ENCODE peak calls at places on chromosomes 2 and 18, in seven cellular contexts. I, C, E, D, T, L and Q are unnamed samples.
A peak's percentile ranks its signal among the peaks of the same experiment; 100 is the strongest.

GRCh38 chr2:1641498-1641897 is 102.8 kb downstream of the PXDN start:
- DNase-seq in I (peak; percentile 33), C (no peak), E (no peak), D (no peak), T (peak; percentile 44), L (peak; percentile 91), Q (no peak)

GRCh38 chr2:79453918-79454317 is 58.9 kb upstream of the CTNNA2 start:
- DNase-seq in I (no peak), C (no peak), E (no peak), D (no peak), T (no peak), L (peak; percentile 59), Q (no peak)

GRCh38 chr2:66021296-66021695 is 413.6 kb upstream of the MEIS1 start:
- DNase-seq in I (no peak), C (no peak), E (no peak), D (no peak), T (no peak), L (no peak), Q (no peak)

GRCh38 chr2:154740360-154740759 is 41.9 kb downstream of the KCNJ3 start:
- DNase-seq in I (no peak), C (no peak), E (no peak), D (no peak), T (no peak), L (no peak), Q (no peak)

GRCh38 chr2:160752475-160753330 is 259.1 kb upstream of the RBMS1 start:
- DNase-seq in I (peak; percentile 57), C (no peak), E (no peak), D (no peak), T (no peak), L (no peak), Q (no peak)

GRCh38 chr2:65504201-65504600 is 71.8 kb upstream of the SPRED2 start:
- DNase-seq in I (no peak), C (no peak), E (no peak), D (no peak), T (no peak), L (no peak), Q (no peak)

GRCh38 chr2:233329489-233330135 is 22.0 kb downstream of the SAG start:
- DNase-seq in I (peak; percentile 80), C (no peak), E (no peak), D (no peak), T (no peak), L (peak; percentile 59), Q (no peak)

GRCh38 chr2:24489465-24489864 is 1.6 kb upstream of the NCOA1 start:
- DNase-seq in I (no peak), C (no peak), E (no peak), D (no peak), T (peak; percentile 47), L (no peak), Q (no peak)

GRCh38 chr2:207434288-207434687 is 95.5 kb upstream of the CREB1 start:
- DNase-seq in I (no peak), C (no peak), E (no peak), D (no peak), T (no peak), L (no peak), Q (no peak)

GRCh38 chr2:85523062-85523905 is 15.7 kb upstream of the MAT2A start:
- DNase-seq in I (no peak), C (no peak), E (no peak), D (no peak), T (peak; percentile 75), L (no peak), Q (no peak)

GRCh38 chr18:8792688-8793316 is 87.4 kb downstream of the MTCL1 start:
- DNase-seq in I (no peak), C (no peak), E (no peak), D (no peak), T (no peak), L (no peak), Q (no peak)

GRCh38 chr2:86417961-86418360 is 23.2 kb upstream of the KDM3A start:
- DNase-seq in I (peak; percentile 37), C (no peak), E (no peak), D (no peak), T (no peak), L (no peak), Q (no peak)

GRCh38 chr2:155965415-155966070 is 367.0 kb downstream of the NR4A2 start:
- DNase-seq in I (no peak), C (no peak), E (no peak), D (no peak), T (no peak), L (no peak), Q (no peak)

GRCh38 chr18:9482790-9483189 is 7.5 kb downstream of the RALBP1 start:
- DNase-seq in I (no peak), C (no peak), E (no peak), D (no peak), T (no peak), L (no peak), Q (no peak)

GRCh38 chr2:160876765-160877164 is 283.5 kb upstream of the TANK start:
- DNase-seq in I (peak; percentile 34), C (no peak), E (no peak), D (no peak), T (no peak), L (no peak), Q (no peak)

GRCh38 chr2:168118733-168119518 is 128.5 kb downstream of the STK39 start:
- DNase-seq in I (peak; percentile 84), C (peak; percentile 14), E (peak; percentile 68), D (peak; percentile 54), T (peak; percentile 43), L (peak; percentile 90), Q (no peak)

GRCh38 chr2:45895477-45895876 is 244.0 kb downstream of the PRKCE start:
- DNase-seq in I (no peak), C (peak; percentile 33), E (peak; percentile 29), D (peak; percentile 36), T (no peak), L (no peak), Q (no peak)

GRCh38 chr2:126600715-126601114 is 55.2 kb upstream of the GYPC start:
- DNase-seq in I (no peak), C (no peak), E (peak; percentile 7), D (no peak), T (no peak), L (no peak), Q (no peak)

GRCh38 chr2:226564667-226565066 is 235.0 kb downstream of the IRS1 start:
- DNase-seq in I (no peak), C (no peak), E (no peak), D (no peak), T (no peak), L (no peak), Q (no peak)

DNA sequence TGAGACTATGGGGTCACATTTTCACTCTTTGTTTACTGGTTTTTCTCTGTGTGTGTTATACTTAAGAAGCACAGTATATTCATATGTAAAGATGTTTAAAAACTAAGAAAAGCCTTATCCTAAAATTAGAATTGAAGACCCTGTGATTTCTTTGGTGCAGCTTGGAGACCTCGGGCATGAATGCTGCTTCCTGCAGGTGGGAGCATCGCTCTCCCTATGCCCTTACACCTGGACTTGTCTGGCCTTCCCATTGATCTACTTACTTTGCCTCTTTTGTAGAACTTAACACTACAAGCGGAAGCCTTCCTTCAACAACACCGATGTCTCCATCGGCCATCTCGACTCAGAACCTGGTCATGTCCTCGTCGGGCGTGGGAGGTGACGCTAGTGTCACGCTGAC is 114.5 kb downstream of the ZNF236 start:
- DNase-seq in I (no peak), C (no peak), E (no peak), D (no peak), T (no peak), L (no peak), Q (no peak)
- TF ChIP-seq CTCF in I (no peak), C (no peak), E (no peak), D (no peak), T (no peak), L (no peak), Q (no peak)

GRCh38 chr2:210004893-210005292 is 2.5 kb downstream of the RPE start:
- DNase-seq in I (no peak), C (no peak), E (no peak), D (no peak), T (no peak), L (no peak), Q (no peak)

GRCh38 chr2:210000464-210001324 is 1.7 kb upstream of the RPE start:
- DNase-seq in I (no peak), C (no peak), E (no peak), D (no peak), T (no peak), L (no peak), Q (no peak)

GRCh38 chr2:209998596-209998995 is 3.8 kb upstream of the RPE start:
- DNase-seq in I (no peak), C (no peak), E (no peak), D (no peak), T (no peak), L (no peak), Q (no peak)

GRCh38 chr2:210003394-210003793 is 956 bp downstream of the RPE start:
- DNase-seq in I (peak; percentile 46), C (no peak), E (no peak), D (no peak), T (no peak), L (no peak), Q (no peak)

GRCh38 chr2:210002158-210003157 is at the start of gene RPE:
- DNase-seq in I (peak; percentile 96), C (peak; percentile 66), E (peak; percentile 75), D (peak; percentile 70), T (peak; percentile 98), L (peak; percentile 97), Q (peak; percentile 98)
- TF ChIP-seq CTCF in I (no peak), C (no peak), E (no peak), D (no peak), T (no peak), L (no peak), Q (no peak)

DNA sequence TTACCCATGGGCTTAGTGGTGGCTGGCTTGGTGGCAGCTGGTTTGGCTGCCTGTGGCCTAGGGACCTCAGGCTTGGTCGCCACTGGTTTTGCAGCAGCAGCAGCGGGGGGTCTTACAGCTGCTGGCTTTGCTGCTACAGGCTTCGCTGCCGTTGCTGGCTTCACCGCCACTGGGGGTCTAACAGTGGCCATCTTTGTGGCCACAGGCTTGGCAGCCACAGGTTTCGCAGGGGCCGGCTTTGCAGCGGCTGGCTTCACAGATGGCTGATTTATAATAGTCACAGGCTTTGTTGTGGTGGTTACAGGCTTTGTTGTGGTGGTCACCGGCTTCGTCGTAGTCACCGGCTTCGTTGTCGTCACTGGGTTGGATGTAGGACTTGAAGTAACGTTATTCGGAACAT is 77.8 kb downstream of the COL6A3 start:
- DNase-seq in I (no peak), C (no peak), E (no peak), D (no peak), T (no peak), L (peak; percentile 21), Q (no peak)
- TF ChIP-seq CTCF in I (no peak), C (no peak), E (no peak), D (no peak), T (no peak), L (no peak), Q (no peak)

GRCh38 chr2:100817388-100817985 is 2.5 kb upstream of the NPAS2 start:
- DNase-seq in I (no peak), C (no peak), E (no peak), D (no peak), T (no peak), L (no peak), Q (no peak)

GRCh38 chr2:100818003-100818605 is 1.8 kb upstream of the NPAS2 start:
- DNase-seq in I (peak; percentile 73), C (no peak), E (no peak), D (no peak), T (no peak), L (no peak), Q (no peak)

GRCh38 chr2:100820346-100821254 is 661 bp downstream of the NPAS2 start:
- DNase-seq in I (no peak), C (no peak), E (no peak), D (no peak), T (peak; percentile 54), L (peak; percentile 39), Q (peak; percentile 34)

GRCh38 chr2:100819365-100820345 is at the start of gene NPAS2:
- DNase-seq in I (peak; percentile 79), C (no peak), E (no peak), D (no peak), T (peak; percentile 60), L (peak; percentile 82), Q (peak; percentile 50)

GRCh38 chr2:100818606-100819364 is 1.2 kb upstream of the NPAS2 start:
- DNase-seq in I (peak; percentile 94), C (no peak), E (no peak), D (peak; percentile 33), T (peak; percentile 71), L (peak; percentile 83), Q (peak; percentile 57)
- TF ChIP-seq CTCF in I (peak; percentile 32), C (peak; percentile 47), E (peak; percentile 30), D (peak; percentile 40), T (peak; percentile 20), L (peak; percentile 59), Q (no peak)